ENCODE peak calls at places on chromosome 1, in four cellular contexts. V, E, W and O are unnamed samples.
A peak's percentile ranks its signal among the peaks of the same experiment; 100 is the strongest.

GRCh38 chr1:214917081-214917635 is 165.4 kb upstream of the KCNK2 start:
- DNase-seq in V (no peak), E (no peak), W (no peak), O (no peak)

GRCh38 chr1:111602302-111602701 is 17.3 kb upstream of the RAP1A start:
- DNase-seq in V (no peak), E (no peak), W (no peak), O (no peak)

GRCh38 chr1:96376846-96377245 is 344.7 kb upstream of the PTBP2 start:
- DNase-seq in V (no peak), E (no peak), W (no peak), O (no peak)

GRCh38 chr1:29354511-29355098 is 118.3 kb downstream of the PTPRU start:
- DNase-seq in V (no peak), E (no peak), W (no peak), O (no peak)

GRCh38 chr1:26961826-26962225 is 1.6 kb upstream of the KDF1 start:
- DNase-seq in V (no peak), E (no peak), W (peak; percentile 82), O (no peak)

GRCh38 chr1:205600085-205600484 is 31.7 kb downstream of the ELK4 start:
- DNase-seq in V (no peak), E (no peak), W (no peak), O (no peak)

GRCh38 chr1:60171793-60172192 is 98.2 kb upstream of the C1orf87 start:
- DNase-seq in V (no peak), E (no peak), W (no peak), O (peak; percentile 28)

GRCh38 chr1:184228558-184228957 is 158.3 kb upstream of the C1orf21 start:
- DNase-seq in V (no peak), E (no peak), W (no peak), O (no peak)

GRCh38 chr1:14334336-14335176 is 263.9 kb upstream of the KAZN start:
- DNase-seq in V (no peak), E (no peak), W (no peak), O (no peak)

GRCh38 chr1:150150511-150151021 is 850 bp downstream of the PLEKHO1 start:
- DNase-seq in V (no peak), E (peak; percentile 71), W (no peak), O (no peak)

GRCh38 chr1:208857471-208857870 is 613.3 kb upstream of the PLXNA2 start:
- DNase-seq in V (no peak), E (no peak), W (no peak), O (no peak)

GRCh38 chr1:247273013-247273412 is 17.1 kb downstream of the VN1R5 start:
- DNase-seq in V (no peak), E (no peak), W (no peak), O (no peak)

GRCh38 chr1:241639653-241640148 is 468 bp downstream of the CHML start:
- DNase-seq in V (no peak), E (peak; percentile 78), W (peak; percentile 38), O (peak; percentile 62)

GRCh38 chr1:156368889-156369684 is at the start of gene RHBG:
- DNase-seq in V (no peak), E (no peak), W (peak; percentile 48), O (peak; percentile 80)

GRCh38 chr1:181139631-181140051 is 51.1 kb downstream of the IER5 start:
- DNase-seq in V (no peak), E (no peak), W (no peak), O (no peak)
- TF ChIP-seq JUND in V (no peak), E (no peak), W (no peak), O (no peak)

GRCh38 chr1:72284398-72285073 is 2.2 kb upstream of the NEGR1 start:
- DNase-seq in V (no peak), E (peak; percentile 51), W (peak; percentile 13), O (no peak)
- TF ChIP-seq JUND in V (no peak), E (peak; percentile 76), W (no peak), O (no peak)

GRCh38 chr1:67713071-67713806 is 28.2 kb downstream of the GADD45A start:
- DNase-seq in V (peak; percentile 86), E (peak; percentile 85), W (peak; percentile 45), O (no peak)
- TF ChIP-seq JUND in V (peak; percentile 88), E (peak; percentile 69), W (no peak), O (no peak)

DNA sequence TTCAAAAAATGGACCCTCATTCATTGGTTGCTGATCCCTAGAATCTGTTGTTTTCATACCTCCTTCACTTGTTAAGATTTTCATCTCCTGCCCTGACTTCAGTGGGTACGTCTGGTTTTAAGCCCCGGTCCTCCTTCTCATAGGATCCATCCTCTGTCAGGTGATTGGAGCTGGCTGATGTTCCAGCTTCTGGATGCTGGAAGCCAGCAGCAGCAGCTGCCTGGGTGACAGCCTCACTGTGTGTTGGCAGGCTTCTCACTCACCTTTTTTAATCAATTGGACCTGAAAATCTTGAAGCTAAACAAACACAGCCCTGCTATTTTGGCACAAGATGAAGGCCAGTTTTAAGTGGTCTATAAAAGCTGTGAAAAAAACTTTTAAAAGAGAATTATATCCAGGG is 180.9 kb downstream of the DISC1 start:
- DNase-seq in V (no peak), E (no peak), W (no peak), O (no peak)
- TF ChIP-seq JUND in V (no peak), E (no peak), W (no peak), O (no peak)

GRCh38 chr1:69835924-69836323 is 268.2 kb downstream of the LRRC7 start:
- DNase-seq in V (no peak), E (no peak), W (no peak), O (no peak)
- TF ChIP-seq JUND in V (no peak), E (no peak), W (no peak), O (no peak)